ENCODE peak calls at places on chromosomes 6 and 20, in eight cellular contexts. One of them, this sample, is unnamed.

GRCh38 chr6:3504938-3505735 is 48.3 kb upstream of the SLC22A23 start:
- DNase-seq in ecto neural progenitor cell: no peak
- DNase-seq in lower lobe of right lung: no peak
- DNase-seq in WTC11: no peak
- DNase-seq in NCI-H226: no peak
- DNase-seq in pancreas: no peak
- DNase-seq in cardiac septum: no peak
- DNase-seq in transverse colon: no peak
- DNase-seq in this sample: no peak

GRCh38 chr6:135008072-135008940 is 46.3 kb downstream of the HBS1L start:
- DNase-seq in ecto neural progenitor cell: no peak
- DNase-seq in lower lobe of right lung: no peak
- DNase-seq in WTC11: no peak
- DNase-seq in NCI-H226: no peak
- DNase-seq in pancreas: no peak
- DNase-seq in cardiac septum: no peak
- DNase-seq in transverse colon: no peak
- DNase-seq in this sample: no peak

GRCh38 chr6:151682922-151683321 is 124.6 kb upstream of the ESR1 start:
- DNase-seq in ecto neural progenitor cell: no peak
- DNase-seq in lower lobe of right lung: no peak
- DNase-seq in WTC11: no peak
- DNase-seq in NCI-H226: no peak
- DNase-seq in pancreas: no peak
- DNase-seq in cardiac septum: no peak
- DNase-seq in transverse colon: no peak
- DNase-seq in this sample: no peak

GRCh38 chr20:667351-668034 is 8.1 kb downstream of the SCRT2 start:
- DNase-seq in ecto neural progenitor cell: peak
- DNase-seq in lower lobe of right lung: peak
- DNase-seq in WTC11: peak
- DNase-seq in NCI-H226: no peak
- DNase-seq in pancreas: peak
- DNase-seq in cardiac septum: peak
- DNase-seq in transverse colon: peak
- DNase-seq in this sample: peak

GRCh38 chr20:2535711-2536561 is 437 bp upstream of the TMC2 start:
- DNase-seq in ecto neural progenitor cell: no peak
- DNase-seq in lower lobe of right lung: no peak
- DNase-seq in WTC11: no peak
- DNase-seq in NCI-H226: no peak
- DNase-seq in pancreas: no peak
- DNase-seq in cardiac septum: no peak
- DNase-seq in transverse colon: no peak
- DNase-seq in this sample: no peak

GRCh38 chr6:93105017-93105416 is 314.3 kb downstream of the EPHA7 start:
- DNase-seq in ecto neural progenitor cell: no peak
- DNase-seq in lower lobe of right lung: no peak
- DNase-seq in WTC11: no peak
- DNase-seq in NCI-H226: no peak
- DNase-seq in pancreas: no peak
- DNase-seq in cardiac septum: no peak
- DNase-seq in transverse colon: no peak
- DNase-seq in this sample: no peak

GRCh38 chr6:4010682-4011081 is 68.3 kb downstream of the FAM217A start:
- DNase-seq in ecto neural progenitor cell: no peak
- DNase-seq in lower lobe of right lung: no peak
- DNase-seq in WTC11: no peak
- DNase-seq in NCI-H226: no peak
- DNase-seq in pancreas: no peak
- DNase-seq in cardiac septum: no peak
- DNase-seq in transverse colon: no peak
- DNase-seq in this sample: peak

GRCh38 chr6:130176378-130176777 is 46.4 kb downstream of the SAMD3 start:
- DNase-seq in ecto neural progenitor cell: no peak
- DNase-seq in lower lobe of right lung: no peak
- DNase-seq in WTC11: no peak
- DNase-seq in NCI-H226: no peak
- DNase-seq in pancreas: no peak
- DNase-seq in cardiac septum: no peak
- DNase-seq in transverse colon: no peak
- DNase-seq in this sample: no peak

GRCh38 chr6:37456126-37456525 is 23.1 kb downstream of the CMTR1 start:
- DNase-seq in ecto neural progenitor cell: no peak
- DNase-seq in lower lobe of right lung: no peak
- DNase-seq in WTC11: no peak
- DNase-seq in NCI-H226: peak
- DNase-seq in pancreas: no peak
- DNase-seq in cardiac septum: no peak
- DNase-seq in transverse colon: no peak
- DNase-seq in this sample: no peak

GRCh38 chr6:135148889-135149288 is 32.2 kb upstream of the MYB start:
- DNase-seq in ecto neural progenitor cell: no peak
- DNase-seq in lower lobe of right lung: no peak
- DNase-seq in WTC11: no peak
- DNase-seq in NCI-H226: no peak
- DNase-seq in pancreas: no peak
- DNase-seq in cardiac septum: no peak
- DNase-seq in transverse colon: no peak
- DNase-seq in this sample: no peak

This sample was measured in activated CD8-positive, alpha-beta T cell treated with anti-CD3 and anti-CD28 coated beads, Interleukin-2, amount 10 ng/mL, durations not matched to agents 7 days and 5 days.